ENCODE peak calls at places on chromosomes 5 and 9, in seven cellular contexts. K is IMR-90, Z is mesenchymal stem cell, M is H9, N is mesendoderm, A is H1, I is neuronal stem cell. F is an unnamed sample. For H3K79me1, the result is how much of the 10 kb centered on the place peaks cover.

GRCh38 chr5:122371511-122372151 is 59.6 kb downstream of the SNCAIP start:
- DNase-seq in K (no peak), Z (no peak), M (no peak), N (no peak), A (no peak), I (no peak), F (no peak)

GRCh38 chr5:79318935-79319614 is 83.1 kb downstream of the JMY start:
- DNase-seq in K (peak), Z (peak), M (no peak), N (peak), A (no peak), I (no peak), F (peak)

GRCh38 chr9:137876781-137877386 is 698 bp upstream of the CACNA1B start:
- DNase-seq in K (no peak), Z (no peak), M (peak), N (no peak), A (no peak), I (no peak), F (no peak)

GRCh38 chr5:110027527-110028322 is 338.0 kb downstream of the MAN2A1 start:
- DNase-seq in K (no peak), Z (no peak), M (no peak), N (peak), A (no peak), I (no peak), F (no peak)

GRCh38 chr5:109705596-109705995 is 15.9 kb downstream of the MAN2A1 start:
- DNase-seq in K (peak), Z (peak), M (no peak), N (peak), A (no peak), I (no peak), F (peak)

GRCh38 chr9:121912812-121913627 is 180.1 kb downstream of the TTLL11 start:
- DNase-seq in K (peak), Z (no peak), M (no peak), N (no peak), A (no peak), I (no peak), F (no peak)

GRCh38 chr5:127358274-127358673 is 67.7 kb downstream of the MEGF10 start:
- DNase-seq in K (no peak), Z (peak), M (no peak), N (no peak), A (no peak), I (no peak), F (no peak)

GRCh38 chr5:89847743-89848142 is 561.8 kb downstream of the CETN3 start:
- DNase-seq in K (peak), Z (no peak), M (no peak), N (no peak), A (no peak), I (no peak), F (no peak)

GRCh38 chr5:172881691-172882370 is 47.8 kb downstream of the ERGIC1 start:
- DNase-seq in K (peak), Z (peak), M (no peak), N (no peak), A (no peak), I (no peak), F (peak)

GRCh38 chr9:136381966-136382513 is 8.6 kb upstream of the CARD9 start:
- DNase-seq in K (no peak), Z (no peak), M (no peak), N (no peak), A (no peak), I (no peak), F (no peak)
- H3K79me1 ChIP-seq in K (under half), Z (under half), M (under half), N (under half), A (under half), I (under half), F (under half)

DNA sequence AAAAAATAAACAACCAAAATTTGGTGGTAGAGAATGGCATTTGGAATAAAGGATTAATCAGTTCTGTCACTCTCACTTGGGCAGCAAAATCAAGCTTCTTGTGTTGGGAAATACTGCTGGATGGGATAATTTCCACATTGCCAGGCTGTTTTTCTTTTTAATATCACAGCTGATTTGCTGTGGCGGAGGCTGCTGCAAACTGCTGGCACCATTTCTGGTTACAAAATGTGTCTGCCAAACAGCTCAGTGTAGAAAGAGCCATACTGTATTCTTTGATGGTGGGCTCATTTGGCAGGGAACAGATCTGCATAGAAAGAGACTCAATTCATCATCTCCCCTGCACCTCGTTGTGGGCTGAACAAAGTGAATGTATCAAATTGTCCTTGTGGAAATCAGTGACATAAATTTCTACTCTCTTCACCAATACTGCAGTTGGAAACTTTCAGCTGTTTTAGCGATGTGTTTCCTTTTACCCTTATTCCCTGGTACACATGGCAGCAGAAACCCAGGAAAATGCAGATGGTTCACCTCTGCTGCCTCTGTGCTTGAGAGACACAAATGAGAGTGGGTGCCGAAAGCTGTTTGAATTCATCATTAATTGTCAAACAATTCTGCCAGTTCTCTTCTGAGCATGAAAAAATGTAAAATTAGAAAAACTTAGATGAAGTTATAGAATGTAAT is 74.8 kb downstream of the HMHB1 start:
- DNase-seq in K (no peak), Z (peak), M (no peak), N (no peak), A (no peak), I (no peak), F (no peak)
- H3K79me1 ChIP-seq in K (under half), Z (under half), M (under half), N (under half), A (under half), I (under half), F (under half)

GRCh38 chr9:130204981-130205380 is 32.8 kb downstream of the NCS1 start:
- DNase-seq in K (no peak), Z (no peak), M (no peak), N (no peak), A (no peak), I (no peak), F (no peak)
- H3K79me1 ChIP-seq in K (half or more), Z (under half), M (under half), N (under half), A (under half), I (under half), F (under half)

GRCh38 chr5:179218586-179219330 is 126.5 kb downstream of the ADAMTS2 start:
- DNase-seq in K (no peak), Z (no peak), M (no peak), N (no peak), A (no peak), I (no peak), F (no peak)
- H3K79me1 ChIP-seq in K (under half), Z (under half), M (under half), N (under half), A (under half), I (under half), F (under half)

DNA sequence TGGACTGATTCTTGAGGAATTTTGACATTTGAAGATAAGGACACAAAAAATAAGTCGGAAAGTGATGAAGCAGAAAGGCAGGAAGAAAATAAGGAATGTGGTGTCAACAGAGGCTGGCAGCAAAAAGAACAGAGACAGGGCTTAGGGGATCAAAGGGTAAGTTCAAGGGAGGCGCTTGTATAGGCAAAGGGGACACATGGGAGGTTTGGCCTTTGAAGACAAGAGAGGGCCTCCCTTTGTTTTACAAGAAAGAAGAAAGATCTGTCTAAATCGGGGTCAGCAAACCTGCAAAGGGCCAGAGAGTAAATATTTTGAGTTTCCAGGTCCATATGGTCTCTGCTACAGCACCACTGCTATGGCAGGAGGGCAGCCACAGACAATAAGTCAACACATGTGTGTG is 112.0 kb upstream of the FBXL7 start:
- DNase-seq in K (no peak), Z (no peak), M (no peak), N (no peak), A (no peak), I (no peak), F (no peak)
- H3K79me1 ChIP-seq in K (under half), Z (under half), M (under half), N (under half), A (under half), I (under half), F (under half)

GRCh38 chr5:6106756-6107155 is 271.6 kb downstream of the MED10 start:
- DNase-seq in K (no peak), Z (no peak), M (no peak), N (no peak), A (no peak), I (no peak), F (no peak)
- H3K79me1 ChIP-seq in K (under half), Z (under half), M (under half), N (under half), A (under half), I (under half), F (under half)

DNA sequence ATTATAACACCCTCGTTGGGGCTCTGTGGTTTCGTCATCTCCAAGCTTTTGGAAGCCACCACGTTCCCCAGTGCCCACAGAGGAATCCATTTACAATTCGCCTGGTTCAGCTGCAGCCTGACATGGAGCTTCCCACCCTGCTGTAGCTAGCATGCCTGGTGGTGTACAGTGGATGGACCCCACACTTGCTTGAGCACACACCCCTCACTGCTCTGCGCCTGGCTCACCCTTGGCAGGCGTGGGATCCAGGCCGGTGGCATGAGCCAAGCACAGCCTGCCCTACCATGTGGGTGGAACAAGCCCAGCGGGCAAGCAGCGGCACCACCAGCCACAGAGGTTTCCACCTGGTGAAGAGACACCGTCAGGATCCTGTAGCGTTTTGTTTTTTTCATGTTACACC is 1045.7 kb upstream of the CDH9 start:
- DNase-seq in K (no peak), Z (no peak), M (no peak), N (no peak), A (no peak), I (no peak), F (no peak)
- H3K79me1 ChIP-seq in K (under half), Z (under half), M (under half), N (under half), A (under half), I (under half), F (under half)

F was measured in trophoblast cell.